ENCODE peak calls at places on chromosomes 5 and 9, in five cellular contexts. B is stomach, D is BE2C, E is cardiac muscle cell, R is endothelial cell of umbilical vein. G is an unnamed sample. For H3K4me1, the result is how much of the 10 kb centered on the place peaks cover.

GRCh38 chr5:115961413-115962238 is 649 bp upstream of the LVRN start:
- DNase-seq in B (no peak), D (peak), E (peak), R (peak), G (no peak)

GRCh38 chr5:133930061-133930823 is 38.2 kb downstream of the C5orf15 start:
- DNase-seq in B (no peak), D (no peak), E (no peak), R (no peak), G (peak)

GRCh38 chr5:174736777-174737176 is 12.4 kb downstream of the MSX2 start:
- DNase-seq in B (no peak), D (no peak), E (no peak), R (no peak), G (no peak)

GRCh38 chr5:137344723-137345322 is 154.3 kb downstream of the SPOCK1 start:
- DNase-seq in B (peak), D (peak), E (peak), R (peak), G (peak)

GRCh38 chr5:29208026-29208425 is 1985.5 kb upstream of the CDH6 start:
- DNase-seq in B (no peak), D (no peak), E (no peak), R (no peak), G (no peak)

GRCh38 chr5:149847611-149848010 is 97.0 kb downstream of the PDE6A start:
- DNase-seq in B (no peak), D (no peak), E (no peak), R (no peak), G (no peak)

GRCh38 chr5:98709681-98710080 is 63.8 kb upstream of the RGMB start:
- DNase-seq in B (no peak), D (no peak), E (no peak), R (no peak), G (no peak)

GRCh38 chr5:38845555-38846378 is at the start of gene OSMR:
- DNase-seq in B (peak), D (no peak), E (peak), R (peak), G (peak)

GRCh38 chr5:149510136-149510535 is 41.1 kb downstream of the CSNK1A1 start:
- DNase-seq in B (no peak), D (no peak), E (no peak), R (no peak), G (no peak)

GRCh38 chr5:67002832-67003231 is 193.8 kb downstream of the CD180 start:
- DNase-seq in B (no peak), D (no peak), E (no peak), R (no peak), G (no peak)

GRCh38 chr5:116237917-116238502 is 153.2 kb downstream of the COMMD10 start:
- DNase-seq in B (no peak), D (no peak), E (no peak), R (no peak), G (no peak)

GRCh38 chr5:59169101-59169767 is 586.4 kb downstream of the RAB3C start:
- DNase-seq in B (no peak), D (no peak), E (no peak), R (no peak), G (peak)

GRCh38 chr5:43469671-43470396 is 13.8 kb downstream of the TMEM267 start:
- DNase-seq in B (no peak), D (no peak), E (no peak), R (no peak), G (no peak)

GRCh38 chr5:38706376-38706775 is 139.4 kb upstream of the OSMR start:
- DNase-seq in B (no peak), D (no peak), E (no peak), R (no peak), G (no peak)

GRCh38 chr5:92332039-92332438 is 948.9 kb upstream of the ARRDC3 start:
- DNase-seq in B (no peak), D (no peak), E (no peak), R (no peak), G (no peak)

GRCh38 chr9:113737414-113738271 is 138.5 kb upstream of the ZNF618 start:
- DNase-seq in B (peak), D (peak), E (peak), R (peak), G (peak)

GRCh38 chr5:171493646-171494393 is 74.4 kb downstream of the FGF18 start:
- DNase-seq in B (no peak), D (no peak), E (no peak), R (no peak), G (peak)

GRCh38 chr9:78298046-78298511 is 1.2 kb downstream of the PSAT1 start:
- DNase-seq in B (no peak), D (peak), E (peak), R (peak), G (no peak)

GRCh38 chr9:136019681-136020060 is 58.5 kb upstream of the UBAC1 start:
- DNase-seq in B (no peak), D (peak), E (no peak), R (no peak), G (no peak)

GRCh38 chr5:53936481-53937352 is 373.7 kb downstream of the ARL15 start:
- DNase-seq in B (no peak), D (no peak), E (no peak), R (no peak), G (no peak)

GRCh38 chr9:126276056-126276728 is 50.4 kb upstream of the MVB12B start:
- DNase-seq in B (no peak), D (peak), E (no peak), R (no peak), G (no peak)

GRCh38 chr9:81225586-81225985 is 463.8 kb downstream of the TLE1 start:
- DNase-seq in B (no peak), D (no peak), E (no peak), R (no peak), G (no peak)

GRCh38 chr5:45093377-45093776 is 284.6 kb downstream of the MRPS30 start:
- DNase-seq in B (no peak), D (no peak), E (peak), R (no peak), G (no peak)

GRCh38 chr5:172093559-172093958 is 87.1 kb upstream of the FBXW11 start:
- DNase-seq in B (no peak), D (peak), E (no peak), R (no peak), G (no peak)

GRCh38 chr5:122870219-122870856 is 24.9 kb downstream of the SNX24 start:
- DNase-seq in B (no peak), D (no peak), E (no peak), R (no peak), G (peak)

GRCh38 chr5:147509710-147510651 is at the start of gene DPYSL3:
- DNase-seq in B (peak), D (peak), E (peak), R (peak), G (peak)

GRCh38 chr9:133801739-133802138 is 63.6 kb upstream of the SARDH start:
- DNase-seq in B (no peak), D (no peak), E (no peak), R (no peak), G (no peak)

DNA sequence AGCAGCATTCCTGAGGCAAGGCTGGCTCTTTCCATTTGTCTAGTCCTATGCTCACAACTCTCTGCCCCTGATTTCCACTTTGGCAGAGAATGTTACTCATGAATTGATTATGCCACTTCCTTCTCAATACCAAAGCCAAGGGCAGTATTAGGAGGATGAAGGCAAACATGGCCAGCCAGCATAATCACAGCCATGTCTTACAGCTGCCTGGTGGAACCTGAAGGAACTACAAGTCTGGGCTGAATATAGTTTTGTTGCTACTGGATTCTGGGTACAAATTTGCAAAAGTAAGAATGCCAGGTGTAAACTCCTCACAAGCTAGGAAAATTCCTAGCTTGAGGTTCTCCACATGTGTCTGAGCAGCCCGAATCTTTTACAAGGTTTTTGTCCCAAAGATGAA is 4.2 kb downstream of the SIL1 start:
- DNase-seq in B (no peak), D (no peak), E (no peak), R (no peak), G (no peak)
- H3K4me1 ChIP-seq in B (under half), D (under half), E (under half), R (under half), G (under half)

DNA sequence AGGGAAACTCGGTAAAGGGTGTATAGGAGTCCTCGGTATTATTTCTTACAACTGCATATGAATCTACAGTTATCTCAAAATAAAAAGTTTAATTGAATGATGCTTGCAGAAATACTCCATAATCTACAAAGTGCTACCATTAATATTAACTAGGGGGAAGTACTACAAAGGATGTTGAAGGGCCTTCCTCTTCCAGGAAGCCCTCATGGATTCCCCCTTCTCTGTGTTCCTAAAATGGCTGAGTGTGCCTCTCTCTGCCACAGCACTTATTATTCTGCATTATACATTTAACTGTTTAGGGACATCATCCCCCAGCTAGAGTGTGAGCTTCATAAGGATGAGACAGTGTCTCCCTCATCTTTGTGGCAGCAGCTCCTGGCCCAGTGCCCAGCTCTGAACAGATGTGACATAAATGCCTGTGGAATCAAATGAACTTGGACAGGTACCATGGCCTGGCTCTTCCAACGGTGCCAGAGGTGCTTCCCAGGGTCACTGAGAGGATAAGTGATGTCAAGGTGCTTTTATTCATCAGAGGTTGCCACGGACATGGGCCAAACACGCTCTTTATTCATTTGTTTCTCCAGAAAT is 99.5 kb downstream of the PAX5 start:
- DNase-seq in B (peak), D (peak), E (no peak), R (no peak), G (no peak)
- H3K4me1 ChIP-seq in B (under half), D (under half), E (under half), R (under half), G (under half)

GRCh38 chr9:95073918-95074317 is 243.6 kb downstream of the FANCC start:
- DNase-seq in B (peak), D (no peak), E (no peak), R (no peak), G (no peak)

GRCh38 chr9:95071925-95072324 is 245.6 kb downstream of the FANCC start:
- DNase-seq in B (no peak), D (no peak), E (no peak), R (no peak), G (no peak)

GRCh38 chr9:95073042-95073607 is 244.4 kb downstream of the FANCC start:
- DNase-seq in B (peak), D (no peak), E (peak), R (no peak), G (no peak)

GRCh38 chr9:95070549-95071021 is 246.9 kb downstream of the FANCC start:
- DNase-seq in B (peak), D (no peak), E (no peak), R (no peak), G (no peak)

DNA sequence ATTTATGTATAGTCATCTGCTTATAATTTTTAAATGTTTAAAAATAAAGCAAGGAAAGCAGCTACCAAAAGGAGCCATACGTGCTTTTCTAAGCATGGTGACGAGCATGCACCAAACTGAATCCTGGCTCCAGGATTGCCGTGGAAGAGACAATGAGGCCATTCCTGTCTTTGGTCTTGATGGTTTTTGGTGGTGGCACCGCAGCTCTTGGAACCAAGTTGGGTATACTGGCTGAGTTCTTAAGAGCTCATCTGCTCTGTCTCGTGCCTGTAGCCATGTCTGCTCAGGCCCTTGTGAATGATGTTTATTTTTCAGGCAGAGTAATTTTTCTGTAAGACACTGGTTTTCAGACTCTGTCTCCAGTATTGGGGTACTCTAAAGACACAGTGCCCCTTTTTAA is 246.1 kb downstream of the FANCC start:
- DNase-seq in B (no peak), D (no peak), E (no peak), R (no peak), G (no peak)
- H3K4me1 ChIP-seq in B (half or more), D (under half), E (under half), R (under half), G (under half)

GRCh38 chr9:93128715-93129224 is 5.3 kb downstream of the NINJ1 start:
- DNase-seq in B (no peak), D (no peak), E (no peak), R (no peak), G (no peak)
- H3K4me1 ChIP-seq in B (half or more), D (under half), E (under half), R (half or more), G (under half)

DNA sequence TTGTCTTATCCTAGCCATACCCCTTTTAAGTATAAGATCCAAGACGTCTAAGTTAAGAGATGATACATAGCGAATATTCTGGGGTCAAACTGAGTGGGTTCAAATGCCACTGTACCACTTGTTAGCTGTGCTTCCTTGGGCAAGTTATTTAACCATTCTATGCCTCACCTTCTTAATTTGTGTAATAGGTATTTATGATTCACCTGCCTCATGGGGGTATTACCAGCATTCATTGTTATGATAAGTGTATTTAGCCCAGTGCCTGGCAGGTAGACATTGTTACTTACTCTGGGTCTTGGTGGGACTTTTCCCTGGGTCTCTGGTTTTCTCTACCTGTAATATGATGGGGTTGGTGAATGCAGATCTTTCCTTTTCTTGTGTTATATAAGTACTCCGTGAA is 3.8 kb downstream of the LARP1 start:
- DNase-seq in B (no peak), D (no peak), E (no peak), R (no peak), G (no peak)
- H3K4me1 ChIP-seq in B (half or more), D (under half), E (under half), R (under half), G (under half)

GRCh38 chr5:56357426-56357825 is 124.3 kb upstream of the ANKRD55 start:
- DNase-seq in B (no peak), D (no peak), E (no peak), R (no peak), G (no peak)
- H3K4me1 ChIP-seq in B (under half), D (under half), E (under half), R (under half), G (under half)

DNA sequence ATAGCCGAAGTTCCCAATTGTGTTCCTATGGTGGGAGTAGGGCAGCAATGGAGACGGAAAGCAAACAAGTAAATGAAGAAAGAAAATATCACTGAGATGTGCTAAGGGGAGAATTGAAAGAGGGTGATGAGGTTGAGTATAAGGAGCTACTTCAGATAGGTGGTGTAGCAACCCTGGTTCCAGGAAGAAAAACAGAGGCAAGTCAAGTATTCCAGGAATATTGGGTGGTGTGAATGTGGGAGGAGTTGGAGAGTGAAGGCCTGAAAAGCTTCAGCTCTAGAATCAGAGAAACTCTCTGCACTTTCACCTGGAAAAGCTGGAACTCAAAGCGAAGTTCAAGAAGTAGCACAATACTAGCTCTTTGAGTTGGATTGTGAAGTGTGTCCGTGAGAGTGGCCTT is 342.1 kb downstream of the TLE4 start:
- DNase-seq in B (no peak), D (no peak), E (no peak), R (no peak), G (no peak)
- H3K4me1 ChIP-seq in B (under half), D (under half), E (under half), R (under half), G (under half)

GRCh38 chr9:127537792-127538191 is 74.3 kb upstream of the STXBP1 start:
- DNase-seq in B (no peak), D (no peak), E (no peak), R (no peak), G (no peak)

GRCh38 chr9:127540664-127541041 is 71.4 kb upstream of the STXBP1 start:
- DNase-seq in B (peak), D (no peak), E (no peak), R (no peak), G (no peak)

GRCh38 chr9:127539982-127540663 is 72.0 kb upstream of the STXBP1 start:
- DNase-seq in B (peak), D (no peak), E (no peak), R (no peak), G (no peak)

GRCh38 chr9:127539259-127539981 is 72.7 kb upstream of the STXBP1 start:
- DNase-seq in B (no peak), D (no peak), E (no peak), R (peak), G (no peak)

DNA sequence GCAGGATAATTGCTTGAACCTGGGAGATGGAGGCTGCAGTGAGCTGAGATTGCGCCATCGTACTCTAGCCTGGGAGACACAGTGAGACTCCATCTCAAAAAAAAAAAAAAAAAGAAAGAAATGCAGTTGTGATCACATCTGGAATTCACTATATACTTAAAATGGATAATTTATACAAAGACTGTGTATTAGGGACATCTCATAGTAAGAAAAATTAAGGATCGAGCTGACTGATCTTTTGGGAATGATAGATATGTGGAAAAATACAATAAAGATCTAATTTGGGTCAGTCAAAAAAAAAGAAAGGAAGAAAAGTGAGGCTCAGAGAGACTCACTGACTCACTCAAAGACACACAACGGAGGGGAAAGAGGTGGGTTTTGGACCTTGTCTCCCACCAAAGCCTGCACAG is 73.2 kb upstream of the STXBP1 start:
- DNase-seq in B (no peak), D (no peak), E (no peak), R (no peak), G (no peak)
- H3K4me1 ChIP-seq in B (half or more), D (under half), E (under half), R (under half), G (half or more)

DNA sequence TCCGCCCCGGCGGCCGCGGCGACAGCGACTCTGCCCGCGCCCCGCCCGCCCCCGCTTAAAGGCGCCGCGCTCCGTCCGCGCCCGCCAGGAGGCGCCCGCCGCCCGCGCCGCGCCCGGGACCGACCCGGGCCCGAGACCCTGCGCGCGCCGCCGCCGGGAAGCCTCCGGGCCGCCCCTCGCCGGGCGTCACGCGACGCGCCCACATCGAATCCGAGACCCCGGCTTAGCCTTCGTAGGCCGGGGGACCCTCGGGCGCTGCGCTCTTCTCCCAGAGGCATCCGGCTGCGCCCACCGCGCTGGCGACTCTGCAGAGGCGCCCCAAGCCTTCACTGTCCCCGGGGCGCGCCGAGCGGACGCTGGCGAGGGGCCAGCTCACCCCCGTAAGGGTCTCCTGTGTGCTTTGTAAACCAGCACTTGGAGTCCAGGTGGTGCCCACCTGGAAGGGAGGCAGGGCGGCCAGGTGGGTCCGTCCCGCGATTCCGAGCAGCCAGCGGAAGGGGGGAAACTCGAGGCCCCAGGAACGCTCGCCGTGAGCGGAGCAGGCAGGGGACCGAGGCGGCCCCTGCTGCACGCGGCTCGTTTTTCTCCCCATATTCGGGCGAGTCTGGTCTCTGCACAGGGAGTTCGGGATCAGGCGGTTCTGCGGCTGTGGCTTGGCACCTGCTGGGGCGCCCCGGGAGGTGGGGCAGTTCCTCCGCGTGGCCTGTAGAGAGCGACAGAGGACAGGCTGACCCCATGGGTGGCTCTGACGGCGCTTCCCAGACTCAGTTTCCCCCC is 432 bp upstream of the ABCA2 start:
- DNase-seq in B (peak), D (peak), E (peak), R (peak), G (no peak)
- H3K4me1 ChIP-seq in B (half or more), D (under half), E (under half), R (under half), G (under half)

DNA sequence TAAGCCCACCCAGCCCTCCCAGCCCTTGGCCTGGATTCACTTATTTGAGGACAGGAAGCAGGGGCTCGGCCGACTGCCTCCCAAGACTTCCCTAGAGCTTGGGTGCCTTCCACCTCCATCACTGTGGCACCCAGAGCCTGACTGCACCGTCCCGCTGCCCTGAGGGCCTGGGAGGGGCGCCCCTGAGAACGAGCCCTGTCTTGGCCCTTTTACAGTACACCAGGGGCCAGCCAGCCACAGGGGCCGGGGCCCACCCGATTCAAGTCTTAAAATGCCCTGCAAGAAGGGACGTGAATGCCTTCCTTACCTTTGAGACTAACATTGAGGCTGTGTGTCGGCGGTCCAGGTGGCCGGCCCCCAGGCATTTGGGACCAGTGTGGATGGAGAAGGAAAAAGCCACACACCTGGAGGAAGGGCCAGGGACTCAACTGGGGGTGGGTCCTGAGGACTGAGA is 16.9 kb downstream of the FAM78A start:
- DNase-seq in B (no peak), D (no peak), E (no peak), R (no peak), G (no peak)
- H3K4me1 ChIP-seq in B (half or more), D (under half), E (under half), R (under half), G (under half)